ENCODE peak calls at places on chromosomes 16 and 17, in eight cellular contexts. E is thoracic aorta, A is neural progenitor cell, D is brain microvascular endothelial cell, C is cardiac fibroblast, K is fibroblast of lung, B is lung, L is lower leg skin. M is an unnamed sample.

GRCh38 chr17:56815711-56816110 is 18.0 kb downstream of the C17orf67 start:
- DNase-seq in B (no peak), K (peak; percentile 67), L (no peak), C (peak; percentile 37), A (no peak), E (no peak), D (peak; percentile 51), M (no peak)

GRCh38 chr16:72794986-72795385 is 252.9 kb downstream of the ZFHX3 start:
- DNase-seq in C (no peak), K (no peak), D (no peak), L (no peak), B (no peak), A (no peak), E (no peak), M (no peak)

GRCh38 chr17:58829172-58829637 is 73.6 kb downstream of the PPM1E start:
- DNase-seq in D (no peak), C (no peak), B (no peak), E (no peak), A (no peak), K (no peak), L (no peak), M (no peak)

GRCh38 chr17:42436401-42436800 is 13.3 kb upstream of the CAVIN1 start:
- DNase-seq in K (peak; percentile 99), C (peak; percentile 98), E (no peak), B (no peak), A (no peak), D (peak; percentile 94), L (peak; percentile 72), M (peak; percentile 93)

GRCh38 chr17:69558796-69559195 is 144.3 kb downstream of the MAP2K6 start:
- DNase-seq in C (no peak), K (no peak), L (no peak), A (no peak), B (no peak), E (no peak), D (no peak), M (no peak)

GRCh38 chr17:46072998-46073397 is 73.9 kb downstream of the STH start:
- DNase-seq in D (peak; percentile 21), B (no peak), E (no peak), A (no peak), K (peak; percentile 28), C (peak; percentile 64), L (no peak), M (no peak)

GRCh38 chr17:10605221-10605783 is 51.8 kb downstream of the MYH3 start:
- DNase-seq in C (no peak), L (no peak), B (no peak), D (no peak), K (no peak), E (no peak), A (no peak), M (no peak)

GRCh38 chr16:50121278-50121677 is 31.8 kb upstream of the TENT4B start:
- DNase-seq in K (no peak), L (no peak), A (no peak), C (no peak), E (no peak), B (no peak), D (no peak), M (no peak)

GRCh38 chr16:79970551-79971236 is 370.2 kb upstream of the MAF start:
- DNase-seq in L (peak; percentile 60), E (no peak), C (peak; percentile 29), A (no peak), B (peak; percentile 36), K (peak; percentile 5), D (no peak), M (no peak)

GRCh38 chr16:28951410-28951943 is 740 bp downstream of the NFATC2IP start:
- DNase-seq in A (no peak), E (no peak), B (peak; percentile 43), K (no peak), D (no peak), L (peak; percentile 35), C (no peak), M (no peak)

GRCh38 chr16:64950731-64951130 is 171.1 kb downstream of the CDH11 start:
- DNase-seq in A (no peak), E (no peak), K (no peak), B (no peak), D (no peak), C (no peak), L (no peak), M (no peak)

DNA sequence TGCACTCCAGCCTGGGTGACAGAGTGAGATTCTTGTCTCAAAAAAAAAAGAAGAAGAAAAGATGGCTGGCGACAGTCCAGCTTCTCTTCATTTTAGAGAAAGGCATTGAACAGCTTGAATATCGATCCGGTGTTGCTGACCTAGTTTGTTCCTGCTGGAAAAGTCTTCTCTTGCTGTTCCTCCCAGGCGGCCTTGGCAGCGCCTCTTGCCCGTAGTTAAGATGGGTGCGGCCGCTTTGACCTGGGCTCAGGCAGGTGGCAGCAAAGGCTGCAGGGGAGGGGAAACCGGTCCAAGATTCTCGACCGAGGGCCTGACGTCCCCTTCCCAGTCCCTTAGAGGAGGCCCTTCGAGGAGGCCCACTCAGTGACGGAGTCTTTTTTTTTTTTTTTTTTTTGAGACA is 3.8 kb upstream of the ZNF764 start:
- DNase-seq in D (no peak), A (no peak), E (no peak), K (no peak), L (no peak), B (no peak), C (no peak), M (no peak)
- TF ChIP-seq CTCF in D (no peak), A (no peak), E (no peak), K (no peak), L (no peak), B (no peak), C (no peak), M (no peak)

DNA sequence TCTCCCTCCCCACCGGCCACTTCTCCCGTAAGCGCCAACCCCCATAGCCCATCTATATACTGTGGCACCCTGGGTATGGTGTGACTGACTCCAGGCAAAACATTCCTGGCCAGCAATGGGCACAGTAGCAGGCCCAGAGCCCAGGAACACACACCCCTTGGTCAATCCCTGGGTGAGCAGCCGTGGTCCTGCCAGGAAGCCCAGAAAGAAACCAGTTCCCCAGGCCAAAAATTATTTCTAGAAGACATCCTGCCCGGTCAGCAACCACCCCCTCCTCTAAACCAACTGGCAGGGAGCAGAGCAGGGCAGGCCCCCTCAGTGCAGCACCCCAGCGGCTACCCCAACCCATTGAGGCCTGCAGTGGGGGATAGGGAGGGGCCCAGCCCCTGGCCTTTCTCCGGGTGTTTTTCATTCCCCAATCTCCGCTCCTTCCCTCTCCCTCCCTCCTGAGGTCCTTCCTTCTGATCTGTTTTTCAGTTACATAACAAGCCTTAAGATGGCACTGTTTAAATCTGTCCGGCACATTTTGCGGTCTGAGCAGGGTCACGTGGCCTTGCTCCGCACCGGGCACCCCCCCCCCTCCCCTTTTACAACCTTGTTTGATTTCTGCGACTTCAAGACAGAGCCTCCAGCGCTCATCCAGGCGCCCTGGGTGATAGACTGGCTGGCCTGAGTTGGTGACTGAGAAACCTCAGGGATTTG is 2.0 kb downstream of the NPTX1 start:
- DNase-seq in B (no peak), L (no peak), K (peak; percentile 44), A (peak; percentile 67), D (no peak), E (no peak), C (peak; percentile 34), M (no peak)
- TF ChIP-seq CTCF in B (no peak), L (no peak), K (peak; percentile 11), A (peak; percentile 35), D (peak; percentile 39), E (no peak), C (peak; percentile 14), M (peak; percentile 12)

GRCh38 chr16:88593064-88593463 is 22.9 kb downstream of the ZC3H18 start:
- DNase-seq in L (no peak), E (no peak), D (no peak), C (no peak), A (no peak), K (no peak), B (no peak), M (no peak)

GRCh38 chr16:88588148-88588547 is 17.9 kb downstream of the ZC3H18 start:
- DNase-seq in C (no peak), K (no peak), B (no peak), D (no peak), A (no peak), E (no peak), L (no peak), M (no peak)

GRCh38 chr16:88591577-88592021 is 21.4 kb downstream of the ZC3H18 start:
- DNase-seq in A (no peak), E (no peak), L (peak; percentile 21), C (peak; percentile 29), D (no peak), B (no peak), K (no peak), M (peak; percentile 5)

GRCh38 chr16:88588754-88589153 is 18.6 kb downstream of the ZC3H18 start:
- DNase-seq in E (no peak), A (no peak), B (no peak), C (no peak), D (no peak), K (no peak), L (no peak), M (no peak)

GRCh38 chr16:88589441-88589840 is 19.2 kb downstream of the ZC3H18 start:
- DNase-seq in E (no peak), A (no peak), C (no peak), K (no peak), B (no peak), L (no peak), D (no peak), M (no peak)
- TF ChIP-seq CTCF in E (no peak), A (no peak), C (no peak), K (no peak), B (no peak), L (no peak), D (no peak), M (no peak)

DNA sequence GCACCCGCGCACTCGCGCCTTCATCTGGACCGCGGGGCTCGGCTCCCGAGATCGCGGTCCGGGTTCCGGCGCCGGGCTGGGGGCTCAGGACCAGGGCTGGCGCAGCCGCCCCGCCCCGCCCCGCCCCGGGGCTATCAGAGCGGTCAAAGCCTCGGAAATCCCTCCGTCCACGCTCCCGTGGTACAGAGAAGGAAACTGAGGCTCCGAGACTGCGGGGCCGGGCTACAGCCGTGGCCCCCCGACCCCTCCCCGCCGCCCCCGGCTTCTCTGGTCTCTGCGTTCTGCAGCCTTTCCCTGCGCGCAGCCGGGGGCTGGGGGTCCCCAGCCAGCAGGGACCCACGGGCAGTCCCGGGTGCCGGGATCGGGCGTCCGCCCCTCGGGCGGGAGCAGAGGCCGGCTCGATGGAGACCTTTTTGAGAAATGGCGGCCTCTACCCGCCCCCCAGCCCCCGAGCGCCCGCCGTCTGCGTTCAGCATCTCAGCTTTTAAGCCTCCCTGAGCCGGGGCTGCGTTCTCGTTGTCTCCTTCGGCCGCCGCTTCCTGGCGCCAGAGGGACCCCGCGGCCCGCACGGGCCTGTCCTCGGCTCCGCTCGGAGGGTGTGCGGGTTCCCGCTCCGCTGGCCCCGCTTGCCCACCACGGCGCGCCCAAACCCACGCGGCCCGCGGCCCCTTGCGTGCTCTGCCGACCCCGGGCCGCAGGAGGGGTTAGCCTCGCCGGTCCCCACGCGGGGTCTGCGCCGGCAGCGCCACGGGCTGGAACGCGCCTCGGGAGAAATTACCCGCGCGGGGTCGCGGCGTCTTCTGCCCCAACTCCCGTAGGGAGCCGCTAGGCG is 1.5 kb upstream of the NPTX1 start:
- DNase-seq in K (peak; percentile 49), E (no peak), L (no peak), A (peak; percentile 91), B (no peak), D (peak; percentile 48), C (peak; percentile 52), M (no peak)
- TF ChIP-seq CTCF in K (peak; percentile 58), E (peak; percentile 14), L (no peak), A (peak; percentile 64), B (peak; percentile 21), D (peak; percentile 77), C (peak; percentile 56), M (peak; percentile 58)